ENCODE peak calls at places on chromosome 1, in four cellular contexts. One of them, this sample, is unnamed.

GRCh38 chr1:84374991-84375838 is 23.1 kb upstream of the DNASE2B start:
- DNase-seq in neural crest cell: no peak
- DNase-seq in adrenal gland: peak
- DNase-seq in Caco-2: no peak
- DNase-seq in this sample: no peak

GRCh38 chr1:160394673-160395072 is 5.7 kb upstream of the VANGL2 start:
- DNase-seq in neural crest cell: no peak
- DNase-seq in adrenal gland: no peak
- DNase-seq in Caco-2: no peak
- DNase-seq in this sample: no peak

GRCh38 chr1:191163621-191164020 is 686.0 kb upstream of the BRINP3 start:
- DNase-seq in neural crest cell: no peak
- DNase-seq in adrenal gland: no peak
- DNase-seq in Caco-2: no peak
- DNase-seq in this sample: no peak

GRCh38 chr1:12760256-12760795 is 13.2 kb upstream of the PRAMEF12 start:
- DNase-seq in neural crest cell: no peak
- DNase-seq in adrenal gland: no peak
- DNase-seq in Caco-2: no peak
- DNase-seq in this sample: no peak

GRCh38 chr1:41483960-41484844 is at the start of gene EDN2:
- DNase-seq in neural crest cell: no peak
- DNase-seq in adrenal gland: peak
- DNase-seq in Caco-2: no peak
- DNase-seq in this sample: no peak

GRCh38 chr1:153490272-153491051 is 30.0 kb upstream of the S100A7 start:
- DNase-seq in neural crest cell: no peak
- DNase-seq in adrenal gland: peak
- DNase-seq in Caco-2: no peak
- DNase-seq in this sample: no peak

GRCh38 chr1:246728311-246728710 is 4.1 kb downstream of the SCCPDH start:
- DNase-seq in neural crest cell: no peak
- DNase-seq in adrenal gland: no peak
- DNase-seq in Caco-2: no peak
- DNase-seq in this sample: no peak

GRCh38 chr1:169049258-169049936 is 57.1 kb upstream of the ATP1B1 start:
- DNase-seq in neural crest cell: no peak
- DNase-seq in adrenal gland: no peak
- DNase-seq in Caco-2: no peak
- DNase-seq in this sample: no peak

GRCh38 chr1:164440222-164440621 is 118.8 kb upstream of the PBX1 start:
- DNase-seq in neural crest cell: no peak
- DNase-seq in adrenal gland: peak
- DNase-seq in Caco-2: peak
- DNase-seq in this sample: no peak

GRCh38 chr1:8376358-8376840 is 58.5 kb downstream of the SLC45A1 start:
- DNase-seq in neural crest cell: no peak
- DNase-seq in adrenal gland: peak
- DNase-seq in Caco-2: no peak
- DNase-seq in this sample: no peak

GRCh38 chr1:8373547-8374270 is 55.8 kb downstream of the SLC45A1 start:
- DNase-seq in neural crest cell: no peak
- DNase-seq in adrenal gland: peak
- DNase-seq in Caco-2: no peak
- DNase-seq in this sample: peak

GRCh38 chr1:8377382-8377928 is 59.5 kb downstream of the SLC45A1 start:
- DNase-seq in neural crest cell: no peak
- DNase-seq in adrenal gland: peak
- DNase-seq in Caco-2: no peak
- DNase-seq in this sample: no peak

GRCh38 chr1:8374356-8374755 is 56.4 kb downstream of the SLC45A1 start:
- DNase-seq in neural crest cell: no peak
- DNase-seq in adrenal gland: no peak
- DNase-seq in Caco-2: no peak
- DNase-seq in this sample: no peak

DNA sequence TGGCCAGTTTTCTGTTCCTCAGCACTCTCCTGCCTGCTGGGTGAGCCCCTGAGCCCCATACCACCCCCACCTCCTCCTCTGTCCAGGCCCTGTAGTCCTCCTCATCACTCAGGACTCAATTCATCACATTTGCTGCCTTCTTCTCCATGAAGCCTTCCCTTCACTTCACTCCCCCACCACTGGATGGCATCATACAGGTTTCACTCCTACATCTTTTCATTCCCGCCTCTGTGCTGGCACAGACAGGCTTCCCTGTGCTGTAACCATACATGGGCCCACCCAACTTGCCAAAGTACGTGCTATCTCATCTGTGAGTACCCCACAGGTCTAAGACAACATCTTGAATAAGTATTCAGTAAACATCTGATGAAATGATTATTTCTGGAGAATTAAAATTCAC is 56.9 kb downstream of the SLC45A1 start:
- DNase-seq in neural crest cell: no peak
- DNase-seq in adrenal gland: peak
- DNase-seq in Caco-2: no peak
- DNase-seq in this sample: no peak
- TF ChIP-seq CTCF in neural crest cell: peak
- TF ChIP-seq CTCF in adrenal gland: peak
- TF ChIP-seq CTCF in Caco-2: no peak
- TF ChIP-seq CTCF in this sample: peak

DNA sequence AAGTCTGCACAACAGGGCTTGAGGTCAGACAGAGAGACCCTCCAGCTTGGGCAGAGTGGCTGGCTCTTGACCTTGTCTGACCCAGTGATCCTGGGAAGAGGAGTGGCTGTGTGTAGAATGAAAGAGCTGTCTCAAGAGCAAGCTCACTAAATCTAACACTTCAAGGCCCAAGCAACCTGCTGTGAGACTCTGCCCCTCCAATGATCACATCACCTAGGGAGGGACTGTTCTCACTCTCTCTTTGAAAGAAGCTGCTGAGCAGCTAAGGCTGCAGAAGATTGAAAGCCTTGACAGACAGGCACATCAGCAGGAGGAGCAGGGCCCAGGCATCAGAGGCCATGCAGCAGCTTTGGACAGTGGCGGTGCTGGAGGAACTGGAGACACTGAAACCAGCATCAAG is 61.4 kb downstream of the SYT2 start:
- DNase-seq in neural crest cell: no peak
- DNase-seq in adrenal gland: no peak
- DNase-seq in Caco-2: no peak
- DNase-seq in this sample: no peak
- TF ChIP-seq CTCF in neural crest cell: no peak
- TF ChIP-seq CTCF in adrenal gland: no peak
- TF ChIP-seq CTCF in Caco-2: no peak
- TF ChIP-seq CTCF in this sample: no peak

DNA sequence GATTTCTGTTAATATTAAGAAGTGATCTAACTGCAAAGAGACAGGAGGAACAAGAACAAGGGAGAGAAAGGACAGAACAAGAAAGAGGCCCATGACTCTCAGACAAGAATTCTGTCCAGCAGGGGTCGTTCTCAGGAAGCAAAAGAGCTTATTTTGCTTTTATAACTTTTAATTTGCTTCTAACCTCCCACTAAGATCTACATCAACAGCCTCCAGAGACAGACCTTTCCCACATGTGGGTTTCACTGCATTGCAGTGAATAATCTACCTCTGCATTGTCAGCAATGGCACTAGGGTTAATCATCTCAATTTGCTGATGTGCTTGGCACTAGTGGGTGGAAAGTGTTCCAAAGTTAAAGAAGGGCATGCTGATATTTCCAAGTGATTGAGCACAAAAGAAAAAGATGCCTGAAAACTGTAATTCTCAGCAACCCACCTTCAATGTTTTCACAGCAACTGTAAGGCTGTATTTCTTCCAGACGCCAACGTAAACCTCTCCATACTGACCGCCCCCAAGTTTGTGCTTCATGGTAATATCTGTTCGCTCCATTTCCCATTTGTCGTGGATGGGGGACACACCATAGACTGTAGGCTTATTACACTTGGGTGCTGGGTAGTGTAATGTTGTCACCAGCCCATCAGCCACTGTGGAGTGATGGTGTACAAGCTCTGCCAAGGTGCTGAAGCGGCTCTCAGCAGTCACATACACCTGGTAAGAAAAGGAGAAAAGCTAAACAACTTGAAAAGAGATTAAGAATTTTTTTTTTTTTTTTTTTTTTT is 39.5 kb downstream of the TOR3A start:
- DNase-seq in neural crest cell: peak
- DNase-seq in adrenal gland: peak
- DNase-seq in Caco-2: no peak
- DNase-seq in this sample: no peak
- TF ChIP-seq CTCF in neural crest cell: peak
- TF ChIP-seq CTCF in adrenal gland: peak
- TF ChIP-seq CTCF in Caco-2: peak
- TF ChIP-seq CTCF in this sample: peak

GRCh38 chr1:114564141-114564540 is 17.3 kb downstream of the BCAS2 start:
- DNase-seq in neural crest cell: no peak
- DNase-seq in adrenal gland: no peak
- DNase-seq in Caco-2: no peak
- DNase-seq in this sample: no peak

GRCh38 chr1:114559356-114559755 is 22.1 kb downstream of the BCAS2 start:
- DNase-seq in neural crest cell: no peak
- DNase-seq in adrenal gland: no peak
- DNase-seq in Caco-2: no peak
- DNase-seq in this sample: no peak

GRCh38 chr1:114561333-114561732 is 20.1 kb downstream of the BCAS2 start:
- DNase-seq in neural crest cell: no peak
- DNase-seq in adrenal gland: no peak
- DNase-seq in Caco-2: no peak
- DNase-seq in this sample: no peak

GRCh38 chr1:114554577-114554976 is 26.8 kb downstream of the BCAS2 start:
- DNase-seq in neural crest cell: no peak
- DNase-seq in adrenal gland: no peak
- DNase-seq in Caco-2: no peak
- DNase-seq in this sample: peak

DNA sequence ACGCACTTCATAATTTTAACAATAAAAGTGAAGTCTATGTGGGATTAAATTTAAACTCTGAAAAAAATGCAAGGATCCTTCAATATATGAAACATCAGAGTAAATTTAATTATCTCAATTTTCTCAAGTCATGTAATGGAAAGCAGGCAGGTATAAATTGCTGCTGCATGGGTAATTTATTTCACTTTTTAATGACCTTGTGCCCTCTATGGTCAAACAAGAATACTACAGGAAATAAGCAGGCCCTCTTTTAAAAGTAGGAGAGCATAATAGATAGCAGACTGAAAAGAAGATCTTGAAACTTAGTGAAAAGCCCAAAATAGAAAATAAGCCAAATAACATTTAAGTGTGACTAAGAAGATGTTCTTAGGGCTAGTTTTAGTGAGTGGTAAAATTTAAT is 22.9 kb downstream of the BCAS2 start:
- DNase-seq in neural crest cell: no peak
- DNase-seq in adrenal gland: no peak
- DNase-seq in Caco-2: no peak
- DNase-seq in this sample: no peak
- TF ChIP-seq CTCF in neural crest cell: peak
- TF ChIP-seq CTCF in adrenal gland: peak
- TF ChIP-seq CTCF in Caco-2: peak
- TF ChIP-seq CTCF in this sample: peak

GRCh38 chr1:33097762-33098161 is 16.8 kb downstream of the AZIN2 start:
- DNase-seq in neural crest cell: no peak
- DNase-seq in adrenal gland: no peak
- DNase-seq in Caco-2: no peak
- DNase-seq in this sample: no peak

GRCh38 chr1:33098371-33098770 is 17.4 kb downstream of the AZIN2 start:
- DNase-seq in neural crest cell: no peak
- DNase-seq in adrenal gland: no peak
- DNase-seq in Caco-2: no peak
- DNase-seq in this sample: no peak

GRCh38 chr1:33096358-33097005 is 15.5 kb downstream of the AZIN2 start:
- DNase-seq in neural crest cell: no peak
- DNase-seq in adrenal gland: peak
- DNase-seq in Caco-2: no peak
- DNase-seq in this sample: no peak

GRCh38 chr1:33097137-33097611 is 16.2 kb downstream of the AZIN2 start:
- DNase-seq in neural crest cell: no peak
- DNase-seq in adrenal gland: peak
- DNase-seq in Caco-2: no peak
- DNase-seq in this sample: no peak

GRCh38 chr1:33099290-33100118 is 18.6 kb downstream of the AZIN2 start:
- DNase-seq in neural crest cell: no peak
- DNase-seq in adrenal gland: no peak
- DNase-seq in Caco-2: no peak
- DNase-seq in this sample: no peak
- TF ChIP-seq CTCF in neural crest cell: no peak
- TF ChIP-seq CTCF in adrenal gland: no peak
- TF ChIP-seq CTCF in Caco-2: no peak
- TF ChIP-seq CTCF in this sample: no peak

GRCh38 chr1:103783944-103784377 is 34.3 kb downstream of the AMY1C start:
- DNase-seq in neural crest cell: no peak
- DNase-seq in adrenal gland: no peak
- DNase-seq in Caco-2: no peak
- DNase-seq in this sample: no peak

GRCh38 chr1:103790172-103790571 is 40.5 kb downstream of the AMY1C start:
- DNase-seq in neural crest cell: no peak
- DNase-seq in adrenal gland: no peak
- DNase-seq in Caco-2: no peak
- DNase-seq in this sample: no peak

GRCh38 chr1:103788377-103788776 is 38.7 kb downstream of the AMY1C start:
- DNase-seq in neural crest cell: no peak
- DNase-seq in adrenal gland: no peak
- DNase-seq in Caco-2: no peak
- DNase-seq in this sample: no peak
- TF ChIP-seq CTCF in neural crest cell: peak
- TF ChIP-seq CTCF in adrenal gland: no peak
- TF ChIP-seq CTCF in Caco-2: no peak
- TF ChIP-seq CTCF in this sample: peak

DNA sequence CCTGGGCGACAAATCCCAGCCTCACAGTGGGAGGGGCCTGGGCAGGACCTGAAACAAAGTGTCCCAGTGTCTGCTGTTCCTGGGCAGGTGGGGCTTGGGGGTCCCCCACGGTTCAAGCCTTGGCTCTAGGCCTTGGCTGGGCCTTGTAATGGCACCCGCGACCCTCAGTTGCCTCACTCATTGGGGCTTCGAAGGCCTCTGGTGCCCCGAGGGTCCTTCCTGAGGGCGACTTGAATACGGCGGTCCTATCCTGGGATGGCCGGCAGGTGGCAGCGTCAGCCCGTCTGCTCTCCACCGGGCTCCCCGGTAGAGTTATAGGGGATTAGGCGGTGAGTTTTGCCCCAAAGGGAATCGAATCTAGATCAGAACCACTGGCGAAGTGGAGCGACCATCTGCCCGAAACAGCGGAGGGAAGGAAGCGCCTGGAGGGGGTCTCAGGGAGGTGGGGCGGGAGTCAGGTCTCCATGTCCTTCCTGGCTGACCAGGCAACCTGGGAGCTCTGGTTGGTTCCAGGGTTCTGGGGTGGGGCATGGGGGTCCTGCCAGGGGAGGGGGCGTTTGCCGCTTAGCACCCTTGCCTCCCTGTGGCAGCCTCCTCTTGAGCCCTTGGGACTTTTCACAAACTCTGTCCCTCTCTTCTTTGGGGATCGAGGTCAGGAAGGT is 2.1 kb upstream of the PEX10 start:
- DNase-seq in neural crest cell: peak
- DNase-seq in adrenal gland: peak
- DNase-seq in Caco-2: peak
- DNase-seq in this sample: peak
- TF ChIP-seq CTCF in neural crest cell: peak
- TF ChIP-seq CTCF in adrenal gland: peak
- TF ChIP-seq CTCF in Caco-2: peak
- TF ChIP-seq CTCF in this sample: peak